ENCODE peak calls at places on chromosomes 11 and 22, in nine cellular contexts. E, S, J, K, L, V, G, T and C are unnamed samples.

GRCh38 chr22:30667092-30667485 is 586 bp downstream of the DUSP18 start:
- DNase-seq in T (no peak), V (no peak), L (no peak), S (no peak), G (no peak), J (no peak), K (no peak), E (no peak), C (no peak)

GRCh38 chr11:45333506-45333971 is 47.4 kb upstream of the SYT13 start:
- DNase-seq in J (peak; percentile 68), K (no peak), L (no peak), T (no peak), E (no peak), G (no peak), V (no peak), S (no peak), C (no peak)

GRCh38 chr11:92844197-92844596 is 125.3 kb upstream of the MTNR1B start:
- DNase-seq in V (no peak), T (no peak), J (no peak), K (no peak), S (no peak), E (no peak), L (no peak), G (no peak), C (no peak)

GRCh38 chr11:9951714-9952275 is 287.9 kb downstream of the SWAP70 start:
- DNase-seq in T (no peak), L (no peak), S (no peak), E (no peak), K (no peak), G (no peak), J (no peak), V (no peak), C (no peak)

GRCh38 chr22:33917744-33918406 is 2.4 kb downstream of the LARGE1 start:
- DNase-seq in K (no peak), J (peak; percentile 48), T (no peak), L (no peak), V (no peak), E (no peak), G (no peak), S (no peak), C (no peak)

GRCh38 chr11:133230446-133230845 is 301.9 kb downstream of the OPCML start:
- DNase-seq in J (no peak), G (no peak), S (no peak), V (no peak), L (no peak), T (no peak), E (no peak), K (no peak), C (no peak)

GRCh38 chr11:20668410-20668809 is 976 bp upstream of the NELL1 start:
- DNase-seq in E (no peak), K (no peak), T (no peak), V (no peak), G (no peak), L (no peak), J (no peak), S (no peak), C (no peak)

GRCh38 chr11:74321487-74322188 is 10.2 kb upstream of the P4HA3 start:
- DNase-seq in V (peak; percentile 58), L (no peak), K (peak; percentile 12), T (no peak), J (no peak), G (no peak), S (no peak), E (no peak), C (peak; percentile 58)

GRCh38 chr11:72860592-72860991 is 46.4 kb downstream of the ATG16L2 start:
- DNase-seq in K (no peak), S (no peak), E (no peak), G (no peak), J (no peak), V (peak; percentile 34), L (no peak), T (no peak), C (no peak)